ENCODE peak calls at places on chromosomes 2 and 18, in four cellular contexts. B, M, A and E are unnamed samples.

GRCh38 chr18:55078289-55078916 is 119.1 kb upstream of the CCDC68 start:
- DNase-seq in B (no peak), M (no peak), A (no peak), E (no peak)

GRCh38 chr18:655445-655844 is 2.0 kb upstream of the TYMS start:
- DNase-seq in B (no peak), M (no peak), A (no peak), E (no peak)

GRCh38 chr2:220955776-220956175 is 616.3 kb downstream of the EPHA4 start:
- DNase-seq in B (no peak), M (no peak), A (no peak), E (no peak)

GRCh38 chr2:224195954-224196571 is 157.0 kb upstream of the SERPINE2 start:
- DNase-seq in B (no peak), M (no peak), A (no peak), E (no peak)

GRCh38 chr2:49643149-49643548 is 488.8 kb upstream of the FSHR start:
- DNase-seq in B (no peak), M (no peak), A (no peak), E (no peak)

GRCh38 chr2:241507430-241508239 is 749 bp downstream of the STK25 start:
- DNase-seq in B (peak; percentile 50), M (no peak), A (no peak), E (peak; percentile 62)

GRCh38 chr18:75104483-75104882 is 104.5 kb downstream of the PTGR3 start:
- DNase-seq in B (no peak), M (no peak), A (no peak), E (no peak)

GRCh38 chr18:2906522-2907458 is 60.0 kb downstream of the EMILIN2 start:
- DNase-seq in B (peak; percentile 74), M (no peak), A (no peak), E (peak; percentile 12)

GRCh38 chr18:54269924-54270844 is 867 bp downstream of the POLI start:
- DNase-seq in B (peak; percentile 52), M (no peak), A (no peak), E (peak; percentile 35)

GRCh38 chr2:129491251-129491817 is 488.1 kb upstream of the RAB6C start:
- DNase-seq in B (no peak), M (no peak), A (no peak), E (no peak)

GRCh38 chr2:180747728-180748127 is 232.7 kb upstream of the UBE2E3 start:
- DNase-seq in B (no peak), M (no peak), A (no peak), E (no peak)

GRCh38 chr2:149984311-149984710 is 396.7 kb upstream of the MMADHC start:
- DNase-seq in B (no peak), M (no peak), A (no peak), E (no peak)

GRCh38 chr2:222296911-222297599 is 1.7 kb downstream of the PAX3 start:
- DNase-seq in B (no peak), M (no peak), A (no peak), E (no peak)

GRCh38 chr18:47113796-47114540 is 36.3 kb downstream of the HDHD2 start:
- DNase-seq in B (no peak), M (no peak), A (no peak), E (no peak)

GRCh38 chr2:144944506-144945230 is 424.7 kb upstream of the ZEB2 start:
- DNase-seq in B (no peak), M (no peak), A (no peak), E (no peak)

GRCh38 chr2:237299897-237300296 is 114.1 kb downstream of the COL6A3 start:
- DNase-seq in B (no peak), M (no peak), A (no peak), E (no peak)

GRCh38 chr2:115908731-115909130 is 1466.3 kb downstream of the DPP10 start:
- DNase-seq in B (no peak), M (no peak), A (no peak), E (no peak)

GRCh38 chr2:207226243-207226642 is 60.5 kb upstream of the KLF7 start:
- DNase-seq in B (no peak), M (no peak), A (no peak), E (no peak)

GRCh38 chr2:180707867-180708205 is 272.6 kb upstream of the UBE2E3 start:
- DNase-seq in B (no peak), M (no peak), A (no peak), E (peak; percentile 4)

GRCh38 chr2:73415906-73416305 is 30.3 kb downstream of the ALMS1 start:
- DNase-seq in B (no peak), M (no peak), A (no peak), E (no peak)

GRCh38 chr2:129877795-129878775 is 101.4 kb upstream of the RAB6C start:
- DNase-seq in B (no peak), M (no peak), A (no peak), E (no peak)

GRCh38 chr2:127630409-127631183 is 15.4 kb upstream of the GPR17 start:
- DNase-seq in B (no peak), M (no peak), A (no peak), E (no peak)

GRCh38 chr18:79924814-79925655 is 26.4 kb downstream of the SLC66A2 start:
- DNase-seq in B (no peak), M (no peak), A (no peak), E (no peak)

GRCh38 chr2:1633092-1633721 is 111.1 kb downstream of the PXDN start:
- DNase-seq in B (no peak), M (no peak), A (no peak), E (no peak)

GRCh38 chr2:98727758-98728718 is 2.9 kb downstream of the MGAT4A start:
- DNase-seq in B (no peak), M (no peak), A (no peak), E (peak; percentile 58)

GRCh38 chr2:36238126-36238525 is 117.5 kb upstream of the CRIM1 start:
- DNase-seq in B (no peak), M (no peak), A (no peak), E (no peak)

GRCh38 chr2:161570424-161571050 is 53.7 kb upstream of the SLC4A10 start:
- DNase-seq in B (no peak), M (no peak), A (no peak), E (peak; percentile 10)

GRCh38 chr2:33086400-33087015 is 139.8 kb downstream of the LTBP1 start:
- DNase-seq in B (no peak), M (no peak), A (no peak), E (no peak)

GRCh38 chr18:50398099-50398498 is 23.3 kb downstream of the SKA1 start:
- DNase-seq in B (no peak), M (no peak), A (no peak), E (no peak)

GRCh38 chr2:134401081-134401497 is 147.2 kb downstream of the MGAT5 start:
- DNase-seq in B (peak; percentile 10), M (no peak), A (no peak), E (no peak)

GRCh38 chr2:136128905-136129304 is 11.0 kb upstream of the CXCR4 start:
- DNase-seq in B (no peak), M (no peak), A (no peak), E (peak; percentile 26)

GRCh38 chr2:136130511-136130910 is 12.6 kb upstream of the CXCR4 start:
- DNase-seq in B (no peak), M (no peak), A (no peak), E (no peak)

GRCh38 chr2:136131484-136131960 is 13.6 kb upstream of the CXCR4 start:
- DNase-seq in B (no peak), M (no peak), A (no peak), E (no peak)

GRCh38 chr2:136130045-136130444 is 12.1 kb upstream of the CXCR4 start:
- DNase-seq in B (no peak), M (no peak), A (no peak), E (no peak)

GRCh38 chr2:136129601-136130000 is 11.7 kb upstream of the CXCR4 start:
- DNase-seq in B (no peak), M (no peak), A (no peak), E (no peak)
- TF ChIP-seq BRCA1 in B (no peak), M (no peak), A (no peak), E (no peak)

DNA sequence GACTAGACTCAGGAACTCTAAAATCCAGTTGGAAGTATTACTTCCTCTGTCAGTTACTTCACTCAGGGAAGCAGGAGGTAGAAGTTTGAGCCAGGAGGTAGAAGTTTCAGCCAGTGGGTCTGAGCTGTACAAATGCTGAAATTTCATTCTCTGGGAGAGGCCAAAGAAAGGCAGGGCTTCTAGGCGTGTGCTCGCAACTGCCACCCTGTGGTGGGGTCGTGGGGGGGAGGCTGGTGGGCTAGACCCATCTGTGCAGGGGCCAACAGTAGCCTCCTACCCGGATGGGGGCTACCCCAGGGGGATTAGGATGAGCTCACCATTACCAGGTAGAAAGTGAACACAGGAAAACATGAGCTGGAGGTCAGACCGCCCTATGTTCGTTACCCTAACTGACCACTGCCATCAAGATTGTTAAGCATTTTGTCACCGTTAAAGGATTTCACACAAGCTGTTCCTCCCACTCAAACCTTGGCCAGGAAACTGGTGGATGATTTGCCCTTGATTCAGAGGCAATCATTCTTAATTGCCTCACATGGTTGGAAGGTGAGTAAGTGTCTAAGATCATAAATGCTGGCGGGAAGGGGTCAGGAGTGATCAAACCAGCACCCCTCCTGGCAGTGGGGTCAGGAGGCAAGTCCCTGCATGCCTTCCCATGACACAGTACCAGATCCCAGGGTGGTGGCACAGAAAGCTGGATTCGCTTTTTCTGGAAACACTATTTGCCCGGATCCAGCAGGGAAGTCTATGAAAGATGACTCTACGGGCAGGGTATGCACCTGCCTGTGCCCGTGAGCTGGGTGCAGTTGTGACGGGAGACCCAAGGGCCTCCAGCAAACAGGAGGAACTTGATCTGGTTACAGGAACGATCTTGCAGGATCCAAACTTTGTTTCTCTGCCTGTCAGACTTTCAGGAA is 5.2 kb upstream of the FHL2 start:
- DNase-seq in B (peak; percentile 60), M (no peak), A (no peak), E (no peak)
- TF ChIP-seq KDM1A in B (no peak), M (no peak), A (no peak), E (no peak)

GRCh38 chr2:11616851-11617415 is 53.1 kb downstream of the NTSR2 start:
- DNase-seq in B (no peak), M (no peak), A (no peak), E (no peak)
- TF ChIP-seq BRCA1 in B (no peak), M (no peak), A (no peak), E (no peak)

GRCh38 chr2:213017404-213017803 is 134.0 kb downstream of the IKZF2 start:
- DNase-seq in B (no peak), M (no peak), A (no peak), E (no peak)

GRCh38 chr2:213016166-213016983 is 135.0 kb downstream of the IKZF2 start:
- DNase-seq in B (no peak), M (no peak), A (no peak), E (no peak)

GRCh38 chr2:213016984-213017351 is 134.4 kb downstream of the IKZF2 start:
- DNase-seq in B (no peak), M (no peak), A (no peak), E (no peak)

GRCh38 chr2:213013979-213014378 is 137.4 kb downstream of the IKZF2 start:
- DNase-seq in B (no peak), M (no peak), A (no peak), E (no peak)

DNA sequence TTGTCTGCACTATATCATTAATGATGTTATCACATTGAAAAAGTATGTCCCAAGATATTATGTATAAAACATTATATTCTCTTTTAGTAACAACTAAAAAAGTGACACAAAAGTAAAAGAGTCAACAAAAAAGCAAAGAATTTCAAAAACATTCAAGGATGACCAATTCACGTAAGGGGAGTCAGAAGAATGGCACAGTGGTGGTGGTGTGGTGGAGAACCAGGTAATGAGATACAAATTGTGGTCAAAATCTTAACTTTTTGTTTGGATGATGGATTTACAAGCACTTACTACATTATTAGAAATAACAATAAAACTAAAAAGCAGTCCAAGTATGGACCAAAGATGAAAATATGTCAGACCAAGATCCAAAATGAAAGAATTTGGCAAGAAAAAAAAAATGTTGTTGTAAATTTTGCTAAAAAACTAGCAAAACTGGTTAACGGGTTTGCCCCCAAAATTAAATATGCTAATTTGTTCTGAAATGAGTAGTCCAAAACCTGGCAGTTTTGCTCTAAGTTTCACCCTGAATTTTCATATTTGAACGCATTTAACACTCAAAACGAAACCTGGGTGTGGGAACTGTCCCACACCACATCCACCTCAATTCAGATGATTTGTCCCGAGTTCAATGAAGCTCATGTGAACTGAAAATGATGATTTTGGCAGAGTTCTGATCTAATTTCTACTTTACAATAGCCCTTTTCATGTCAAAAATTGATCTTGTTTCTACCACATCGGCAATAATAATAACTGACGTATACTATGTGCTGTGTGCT is 135.8 kb downstream of the IKZF2 start:
- DNase-seq in B (no peak), M (no peak), A (peak; percentile 98), E (no peak)
- TF ChIP-seq KDM1A in B (no peak), M (no peak), A (no peak), E (no peak)